ENCODE peak calls at places on chromosomes 7 and 10, in six cellular contexts. K, X, T, D, U and Q are unnamed samples.

GRCh38 chr7:57399251-57399940 is 50.6 kb upstream of the ZNF716 start:
- DNase-seq in K (no peak), X (no peak), T (no peak), D (no peak), U (no peak), Q (no peak)

GRCh38 chr7:24401628-24402593 is 117.9 kb downstream of the NPY start:
- DNase-seq in K (peak), X (no peak), T (peak), D (no peak), U (no peak), Q (no peak)

GRCh38 chr10:33723181-33723580 is 388.7 kb upstream of the NRP1 start:
- DNase-seq in K (no peak), X (no peak), T (no peak), D (no peak), U (no peak), Q (no peak)

GRCh38 chr10:78981970-78982281 is 86.8 kb upstream of the ZMIZ1 start:
- DNase-seq in K (no peak), X (no peak), T (peak), D (no peak), U (no peak), Q (no peak)

GRCh38 chr7:73978681-73979563 is 49.1 kb upstream of the ELN start:
- DNase-seq in K (peak), X (peak), T (peak), D (peak), U (peak), Q (no peak)

GRCh38 chr7:16984346-16984745 is 102.6 kb upstream of the AGR3 start:
- DNase-seq in K (no peak), X (no peak), T (no peak), D (no peak), U (no peak), Q (no peak)

GRCh38 chr10:46539596-46540411 is 16.7 kb downstream of the GPRIN2 start:
- DNase-seq in K (no peak), X (no peak), T (peak), D (no peak), U (no peak), Q (no peak)

GRCh38 chr10:17206210-17206709 is 4.8 kb upstream of the TRDMT1 start:
- DNase-seq in K (no peak), X (no peak), T (no peak), D (no peak), U (no peak), Q (no peak)

GRCh38 chr7:22791204-22792158 is 31.2 kb downstream of the TOMM7 start:
- DNase-seq in K (no peak), X (no peak), T (no peak), D (no peak), U (no peak), Q (no peak)

GRCh38 chr7:51152801-51153200 is 163.8 kb downstream of the COBL start:
- DNase-seq in K (no peak), X (no peak), T (no peak), D (no peak), U (no peak), Q (no peak)

GRCh38 chr7:31569528-31569927 is 55.6 kb downstream of the ITPRID1 start:
- DNase-seq in K (no peak), X (no peak), T (no peak), D (no peak), U (no peak), Q (no peak)

GRCh38 chr10:97123713-97124112 is 62.0 kb downstream of the SLIT1 start:
- DNase-seq in K (no peak), X (no peak), T (no peak), D (no peak), U (no peak), Q (no peak)

GRCh38 chr10:103772096-103772845 is 83.1 kb downstream of the SH3PXD2A start:
- DNase-seq in K (peak), X (peak), T (no peak), D (peak), U (no peak), Q (peak)

GRCh38 chr10:132649651-132650360 is 112.2 kb downstream of the INPP5A start:
- DNase-seq in K (no peak), X (no peak), T (no peak), D (no peak), U (no peak), Q (no peak)

GRCh38 chr10:97858001-97858439 is 8.4 kb downstream of the GOLGA7B start:
- DNase-seq in K (no peak), X (no peak), T (no peak), D (no peak), U (no peak), Q (no peak)

GRCh38 chr7:112071856-112072255 is 134.3 kb downstream of the DOCK4 start:
- DNase-seq in K (no peak), X (no peak), T (no peak), D (no peak), U (no peak), Q (no peak)

DNA sequence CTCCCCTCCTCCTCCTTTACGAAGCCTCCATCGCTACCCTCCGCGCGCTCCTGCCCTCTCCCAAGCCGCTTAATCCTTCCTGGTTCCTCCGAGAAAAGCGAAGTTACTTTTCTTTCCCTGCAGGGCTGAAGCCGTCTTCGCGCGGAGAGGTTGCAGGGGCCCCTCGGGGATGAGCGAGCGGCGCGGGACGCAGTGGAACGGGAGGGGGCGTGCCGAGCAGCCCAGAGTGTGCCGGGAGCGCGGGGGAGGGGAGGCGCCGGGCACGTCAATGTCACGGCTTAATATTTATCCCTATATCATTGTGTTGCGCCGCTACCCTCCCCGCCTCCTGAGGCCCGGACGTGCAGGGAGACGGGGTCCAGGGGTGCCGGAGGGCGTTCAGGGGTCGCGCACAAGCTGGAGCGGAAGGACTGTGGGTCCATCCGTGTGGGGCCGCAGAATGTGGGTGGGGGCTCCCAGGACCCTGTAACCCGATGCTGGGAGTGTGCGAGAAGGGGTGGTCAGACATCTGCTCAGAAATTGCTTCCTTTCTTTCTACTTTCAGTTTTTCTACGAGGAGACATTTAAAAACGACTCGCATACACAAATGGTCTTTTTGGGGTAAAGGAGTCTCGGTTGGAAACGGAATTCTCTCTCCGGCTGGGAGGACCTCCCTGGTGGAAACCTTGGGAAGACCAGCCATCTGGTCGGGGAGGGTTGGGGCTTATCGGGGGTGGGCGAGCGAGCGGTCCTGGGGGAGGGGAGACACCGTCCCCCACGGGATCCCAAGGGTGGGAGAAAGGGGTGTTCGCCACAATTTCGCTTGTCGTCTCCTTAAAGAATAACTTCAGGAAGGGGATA is 2.4 kb downstream of the CDK6 start:
- DNase-seq in K (peak), X (no peak), T (peak), D (peak), U (no peak), Q (peak)
- TF ChIP-seq POLR2A in K (no peak), X (no peak), T (peak), D (no peak), U (peak), Q (peak)

DNA sequence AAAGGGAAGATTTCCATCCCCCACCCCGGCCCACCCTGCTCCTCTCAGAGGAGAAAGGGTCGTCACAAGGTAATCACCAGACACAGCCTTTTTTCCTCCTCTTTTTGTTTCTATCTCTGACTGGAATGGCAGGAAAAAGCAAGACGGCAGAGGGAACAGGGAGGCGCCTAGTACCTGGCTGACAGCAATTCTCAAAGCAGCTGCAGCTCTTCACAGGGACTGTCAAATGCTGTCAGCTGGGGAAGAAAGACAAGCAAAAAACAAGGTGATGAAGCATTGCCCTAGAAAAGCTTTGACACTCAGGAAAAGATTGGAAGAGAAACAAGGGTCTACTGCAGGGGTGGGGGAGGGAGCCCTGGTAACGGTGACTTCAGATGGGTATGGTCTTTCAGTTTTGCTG is 52.7 kb downstream of the GNA12 start:
- DNase-seq in K (no peak), X (no peak), T (no peak), D (no peak), U (no peak), Q (no peak)
- TF ChIP-seq POLR2AphosphoS5 in K (no peak), X (no peak), T (no peak), D (no peak), U (no peak), Q (no peak)

GRCh38 chr10:84194424-84195043 is at the start of gene CDHR1:
- DNase-seq in K (peak), X (peak), T (no peak), D (peak), U (no peak), Q (peak)
- TF ChIP-seq TAF1 in K (no peak), X (no peak), T (no peak), D (no peak), U (no peak), Q (no peak)

DNA sequence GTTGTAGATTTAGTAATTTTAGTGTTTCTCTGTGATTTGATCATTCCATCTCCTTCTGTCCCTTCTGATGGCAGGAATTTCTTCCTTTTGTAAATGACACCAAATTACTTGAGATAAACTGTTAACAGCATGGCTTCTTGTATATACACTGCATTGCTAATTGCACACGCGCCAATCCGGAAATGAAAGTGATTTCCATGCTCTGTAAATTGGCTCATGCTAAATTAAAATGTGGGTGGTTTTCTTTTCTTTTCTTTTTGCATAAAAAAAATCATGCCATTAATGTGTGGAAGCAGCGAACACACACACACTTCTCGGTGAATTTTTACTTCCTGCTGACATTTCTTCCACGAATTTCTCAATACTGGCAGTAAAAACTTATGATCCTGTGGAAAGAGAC is 123.1 kb upstream of the CCDC6 start:
- DNase-seq in K (no peak), X (no peak), T (no peak), D (no peak), U (no peak), Q (no peak)
- TF ChIP-seq POLR2A in K (no peak), X (no peak), T (no peak), D (no peak), U (no peak), Q (no peak)